ENCODE peak calls at places on chromosomes 6 and 20, in six cellular contexts. E, A, F, W, R and C are unnamed samples.

GRCh38 chr6:2179950-2180349 is 65.5 kb downstream of the GMDS start:
- DNase-seq in R (no peak), W (no peak), E (no peak), F (no peak), A (no peak), C (no peak)

GRCh38 chr6:141675957-141676356 is 456.8 kb upstream of the GJE1 start:
- DNase-seq in E (no peak), A (no peak), F (no peak), R (no peak), W (peak; percentile 37), C (no peak)

GRCh38 chr20:44336086-44336485 is 757 bp upstream of the R3HDML start:
- DNase-seq in W (no peak), A (no peak), E (no peak), F (no peak), R (no peak), C (no peak)

GRCh38 chr6:149075616-149076354 is 241.7 kb upstream of the TAB2 start:
- DNase-seq in W (no peak), F (no peak), E (no peak), A (no peak), R (no peak), C (no peak)

GRCh38 chr6:131398176-131398575 is 174.8 kb upstream of the ARG1 start:
- DNase-seq in A (no peak), R (no peak), W (no peak), F (no peak), E (no peak), C (no peak)

GRCh38 chr6:158230967-158231550 is 62.9 kb downstream of the GTF2H5 start:
- DNase-seq in A (no peak), R (no peak), E (no peak), F (no peak), W (no peak), C (no peak)

GRCh38 chr6:159444073-159444472 is 249.0 kb downstream of the SOD2 start:
- DNase-seq in F (no peak), E (no peak), W (no peak), R (no peak), A (no peak), C (no peak)

GRCh38 chr6:109872968-109873545 is 105.1 kb upstream of the GPR6 start:
- DNase-seq in E (no peak), F (no peak), R (no peak), A (no peak), W (no peak), C (no peak)

GRCh38 chr6:25165817-25166216 is 113.4 kb upstream of the CARMIL1 start:
- DNase-seq in R (no peak), F (no peak), A (no peak), W (peak; percentile 76), E (no peak), C (no peak)

GRCh38 chr20:37541326-37541725 is 13.7 kb upstream of the BLCAP start:
- DNase-seq in W (no peak), R (no peak), E (no peak), F (no peak), A (no peak), C (no peak)

GRCh38 chr6:100116409-100117194 is 122.6 kb upstream of the MCHR2 start:
- DNase-seq in A (no peak), W (peak; percentile 83), R (no peak), F (no peak), E (no peak), C (no peak)

GRCh38 chr20:1300083-1300840 is 28.7 kb downstream of the SDCBP2 start:
- DNase-seq in A (no peak), E (no peak), R (no peak), W (no peak), F (no peak), C (no peak)

GRCh38 chr20:37745553-37745952 is 51.7 kb downstream of the CTNNBL1 start:
- DNase-seq in W (no peak), A (no peak), R (no peak), E (no peak), F (no peak), C (no peak)

GRCh38 chr6:6825153-6825847 is 236.8 kb downstream of the LY86 start:
- DNase-seq in F (no peak), R (no peak), A (no peak), E (no peak), W (no peak), C (no peak)

GRCh38 chr20:48831702-48832422 is 4.1 kb upstream of the PREX1 start:
- DNase-seq in W (no peak), A (no peak), F (no peak), R (peak; percentile 49), E (no peak), C (no peak)

GRCh38 chr6:154899825-154900468 is 95.2 kb upstream of the TIAM2 start:
- DNase-seq in W (no peak), A (no peak), E (no peak), R (no peak), F (no peak), C (no peak)

GRCh38 chr20:32792316-32792715 is 27.4 kb upstream of the MAPRE1 start:
- DNase-seq in F (peak; percentile 59), R (no peak), A (no peak), W (no peak), E (no peak), C (peak; percentile 33)

GRCh38 chr6:127520061-127520460 is 926 bp upstream of the MTCL3 start:
- DNase-seq in R (no peak), A (no peak), F (no peak), E (no peak), W (no peak), C (no peak)

GRCh38 chr6:10514049-10514780 is 6.9 kb upstream of the GCNT2 start:
- DNase-seq in W (no peak), E (no peak), R (no peak), A (no peak), F (no peak), C (no peak)

GRCh38 chr6:44041461-44042260 is 85.6 kb downstream of the MRPL14 start:
- DNase-seq in W (no peak), A (no peak), F (no peak), R (peak; percentile 37), E (no peak), C (no peak)

GRCh38 chr6:149847943-149848267 is 16.3 kb downstream of the LRP11 start:
- DNase-seq in R (no peak), A (no peak), F (no peak), E (no peak), W (no peak), C (no peak)

GRCh38 chr6:80932364-80932763 is 820.1 kb downstream of the TENT5A start:
- DNase-seq in F (no peak), R (no peak), A (no peak), W (no peak), E (no peak), C (no peak)

GRCh38 chr20:58019027-58019849 is 209.2 kb downstream of the ANKRD60 start:
- DNase-seq in F (no peak), W (no peak), E (no peak), R (no peak), A (no peak), C (no peak)

GRCh38 chr20:33103561-33103960 is 24.1 kb downstream of the BPIFB4 start:
- DNase-seq in R (no peak), W (no peak), E (no peak), F (no peak), A (no peak), C (no peak)

GRCh38 chr20:64183313-64183712 is 19.1 kb downstream of the MYT1 start:
- DNase-seq in W (no peak), F (no peak), A (no peak), E (no peak), R (no peak), C (no peak)

GRCh38 chr20:62320581-62321354 is 18.0 kb downstream of the ADRM1 start:
- DNase-seq in F (peak; percentile 46), R (no peak), E (no peak), W (no peak), A (no peak), C (no peak)

GRCh38 chr20:687468-688203 is 12.0 kb upstream of the SCRT2 start:
- DNase-seq in R (no peak), A (no peak), F (no peak), W (no peak), E (no peak), C (no peak)

GRCh38 chr20:54017846-54018245 is 52.5 kb downstream of the BCAS1 start:
- DNase-seq in F (no peak), A (no peak), W (no peak), E (no peak), R (no peak), C (no peak)

GRCh38 chr6:133707456-133707855 is 181.5 kb upstream of the TCF21 start:
- DNase-seq in A (no peak), E (no peak), R (no peak), F (no peak), W (no peak), C (no peak)

GRCh38 chr20:39822667-39823066 is 860.5 kb downstream of the DHX35 start:
- DNase-seq in A (no peak), W (no peak), F (no peak), E (no peak), R (no peak), C (no peak)

GRCh38 chr6:157273756-157274088 is 49.6 kb downstream of the TMEM242 start:
- DNase-seq in A (peak; percentile 43), R (no peak), F (peak; percentile 79), W (peak; percentile 49), E (no peak), C (peak; percentile 64)

GRCh38 chr20:19993937-19994667 is 23.1 kb upstream of the NAA20 start:
- DNase-seq in F (no peak), A (no peak), E (no peak), R (no peak), W (no peak), C (no peak)

GRCh38 chr20:51462566-51463276 is 79.8 kb downstream of the NFATC2 start:
- DNase-seq in W (no peak), R (peak; percentile 57), F (no peak), E (peak; percentile 54), A (no peak), C (no peak)